ENCODE peak calls at places on chromosomes 2 and 18, in nine cellular contexts. Q is adrenal gland, E is transverse colon, F is heart left ventricle, T is uterus, H is K562, P is tibial nerve, O is IMR-90, K is body of pancreas. N is an unnamed sample.
A peak's percentile ranks its signal among the peaks of the same experiment; 100 is the strongest.

GRCh38 chr2:235611337-235611736 is 117.5 kb downstream of the AGAP1 start:
- DNase-seq in Q (no peak), E (no peak), F (no peak), T (no peak), H (no peak), P (no peak), O (no peak), K (no peak), N (no peak)

GRCh38 chr18:66616523-66616983 is 12.7 kb upstream of the CDH19 start:
- DNase-seq in Q (no peak), E (no peak), F (no peak), T (no peak), H (no peak), P (no peak), O (no peak), K (no peak), N (no peak)

GRCh38 chr2:214801068-214801467 is 8.4 kb downstream of the BARD1 start:
- DNase-seq in Q (no peak), E (no peak), F (no peak), T (no peak), H (no peak), P (no peak), O (peak; percentile 16), K (no peak), N (no peak)

GRCh38 chr18:57035590-57035989 is 111.3 kb upstream of the BOD1L2 start:
- DNase-seq in Q (no peak), E (no peak), F (no peak), T (no peak), H (no peak), P (no peak), O (no peak), K (no peak), N (no peak)

GRCh38 chr2:88307817-88308216 is 137.7 kb downstream of the THNSL2 start:
- DNase-seq in Q (peak; percentile 38), E (no peak), F (no peak), T (no peak), H (peak; percentile 26), P (no peak), O (peak; percentile 0), K (no peak), N (no peak)

GRCh38 chr2:106085441-106085911 is 108.6 kb downstream of the UXS1 start:
- DNase-seq in Q (peak; percentile 35), E (peak; percentile 53), F (no peak), T (no peak), H (no peak), P (no peak), O (peak; percentile 39), K (peak; percentile 31), N (peak; percentile 75)

GRCh38 chr2:189552334-189552990 is 28.1 kb downstream of the SLC40A1 start:
- DNase-seq in Q (no peak), E (no peak), F (no peak), T (no peak), H (no peak), P (no peak), O (no peak), K (no peak), N (no peak)

GRCh38 chr2:129554373-129554772 is 425.1 kb upstream of the RAB6C start:
- DNase-seq in Q (no peak), E (no peak), F (no peak), T (no peak), H (no peak), P (no peak), O (no peak), K (no peak), N (no peak)

GRCh38 chr2:15674637-15675455 is 83.2 kb downstream of the DDX1 start:
- DNase-seq in Q (no peak), E (no peak), F (no peak), T (no peak), H (no peak), P (no peak), O (no peak), K (no peak), N (no peak)

GRCh38 chr2:43034242-43034619 is 192.2 kb downstream of the ZFP36L2 start:
- DNase-seq in Q (no peak), E (no peak), F (no peak), T (peak; percentile 9), H (no peak), P (no peak), O (no peak), K (no peak), N (no peak)

GRCh38 chr18:27645929-27646328 is 460.8 kb upstream of the CHST9 start:
- DNase-seq in Q (no peak), E (no peak), F (no peak), T (no peak), H (no peak), P (no peak), O (no peak), K (no peak), N (no peak)

GRCh38 chr2:130728549-130729310 is at the start of gene GPR148:
- DNase-seq in Q (no peak), E (no peak), F (no peak), T (no peak), H (no peak), P (no peak), O (no peak), K (no peak), N (no peak)

GRCh38 chr2:46663614-46664013 is 184.2 kb downstream of the TMEM247 start:
- DNase-seq in Q (no peak), E (no peak), F (peak; percentile 65), T (no peak), H (no peak), P (no peak), O (no peak), K (no peak), N (no peak)

GRCh38 chr2:20745924-20746555 is 76.9 kb downstream of the LDAH start:
- DNase-seq in Q (no peak), E (no peak), F (no peak), T (no peak), H (no peak), P (no peak), O (no peak), K (no peak), N (no peak)
- TF ChIP-seq POLR2A in Q (no peak), E (no peak), F (no peak), T (no peak), H (no peak), P (no peak), O (no peak), K (no peak), N (no peak)

GRCh38 chr2:2701813-2702212 is 370.7 kb upstream of the MYT1L start:
- DNase-seq in Q (no peak), E (no peak), F (no peak), T (no peak), H (no peak), P (no peak), O (no peak), K (no peak), N (no peak)
- H3K4me3 ChIP-seq in Q (no peak overlapping the region), E (no peak overlapping the region), F (no peak overlapping the region), T (no peak overlapping the region), H (no peak overlapping the region), P (no peak overlapping the region), O (no peak overlapping the region), K (no peak overlapping the region), N (no peak overlapping the region)

GRCh38 chr18:72458256-72458655 is 85.9 kb downstream of the CBLN2 start:
- DNase-seq in Q (no peak), E (no peak), F (no peak), T (no peak), H (no peak), P (no peak), O (no peak), K (no peak), N (no peak)
- H3K27me3 ChIP-seq in Q (no peaks in the 10 kb centered on the region), E (no peaks in the 10 kb centered on the region), F (no peaks in the 10 kb centered on the region), T (no peaks in the 10 kb centered on the region), H (no peaks in the 10 kb centered on the region), P (no peaks in the 10 kb centered on the region), O (no peaks in the 10 kb centered on the region), K (no peaks in the 10 kb centered on the region), N (no peaks in the 10 kb centered on the region)

GRCh38 chr2:110204408-110205385 is at the start of gene NPHP1:
- DNase-seq in Q (peak; percentile 88), E (peak; percentile 89), F (peak; percentile 87), T (peak; percentile 84), H (peak; percentile 94), P (peak; percentile 73), O (peak; percentile 75), K (peak; percentile 89), N (peak; percentile 92)
- TF ChIP-seq POLR2A in Q (peak; percentile 48), E (peak; percentile 39), F (no peak), T (peak; percentile 35), H (peak; percentile 78), P (no peak), O (peak; percentile 49), K (peak; percentile 59), N (peak; percentile 47)

GRCh38 chr2:114426756-114427155 is 15.7 kb upstream of the DPP10 start:
- DNase-seq in Q (peak; percentile 1), E (no peak), F (no peak), T (no peak), H (no peak), P (no peak), O (no peak), K (no peak), N (no peak)
- H3K4me3 ChIP-seq in Q (peak overlapping the region; percentile 14), E (no peak overlapping the region), F (no peak overlapping the region), T (no peak overlapping the region), H (no peak overlapping the region), P (no peak overlapping the region), O (no peak overlapping the region), K (no peak overlapping the region), N (no peak overlapping the region)

N was measured in Peyer's patch.